ENCODE peak calls at places on chromosomes 3 and 15, in five cellular contexts. P is A549; B is endothelial cell; T is stimulated activated CD4-positive, alpha-beta T cell treated with anti-CD3 and anti-CD28 coated beads, Interleukin-2, amount 100 ng/mL, for 48 hours; Z is BE2C. U is an unnamed sample.

GRCh38 chr3:156449712-156450574 is 105.0 kb downstream of the SSR3 start:
- DNase-seq in B (peak), T (no peak), Z (peak), P (peak), U (peak)

GRCh38 chr15:60720084-60720483 is 241.1 kb upstream of the ICE2 start:
- DNase-seq in P (no peak), T (no peak), B (no peak), Z (no peak), U (no peak)

GRCh38 chr3:40116478-40117162 is 192.9 kb upstream of the EIF1B start:
- DNase-seq in B (no peak), P (no peak), T (no peak), Z (no peak), U (no peak)

GRCh38 chr3:119148493-119149180 is 2.7 kb downstream of the TEX55 start:
- DNase-seq in Z (no peak), B (no peak), P (no peak), T (no peak), U (no peak)

GRCh38 chr3:119819806-119820205 is 37.9 kb downstream of the NR1I2 start:
- DNase-seq in P (no peak), T (no peak), B (no peak), Z (no peak), U (no peak)

GRCh38 chr3:128170866-128171516 is 17.7 kb downstream of the EEFSEC start:
- DNase-seq in T (no peak), P (peak), Z (peak), B (peak), U (peak)

GRCh38 chr3:55893045-55893664 is 406.0 kb upstream of the WNT5A start:
- DNase-seq in Z (no peak), B (no peak), P (no peak), T (no peak), U (no peak)

GRCh38 chr3:129612350-129613204 is 6.1 kb upstream of the PLXND1 start:
- DNase-seq in P (peak), B (no peak), T (no peak), Z (no peak), U (no peak)

GRCh38 chr3:110164632-110165240 is 827.4 kb upstream of the DPPA4 start:
- DNase-seq in Z (no peak), P (no peak), T (no peak), B (no peak), U (no peak)

GRCh38 chr15:52102468-52102867 is 10.1 kb downstream of the BCL2L10 start:
- DNase-seq in P (no peak), Z (no peak), T (no peak), B (no peak), U (no peak)

GRCh38 chr15:65338823-65339222 is 34.3 kb downstream of the RNU5B-1 start:
- DNase-seq in Z (no peak), P (no peak), T (no peak), B (no peak), U (no peak)

GRCh38 chr3:56288258-56288657 is 180.0 kb downstream of the ERC2 start:
- DNase-seq in T (no peak), Z (no peak), B (no peak), P (no peak), U (no peak)

GRCh38 chr3:138461696-138462295 is 27.4 kb downstream of the ESYT3 start:
- DNase-seq in T (no peak), Z (no peak), P (no peak), B (no peak), U (no peak)

GRCh38 chr3:190432216-190432615 is 17.5 kb downstream of the TMEM207 start:
- DNase-seq in P (no peak), T (no peak), B (no peak), Z (no peak), U (peak)

GRCh38 chr15:47843124-47843663 is 125.9 kb downstream of the SEMA6D start:
- DNase-seq in T (no peak), P (no peak), Z (no peak), B (no peak), U (no peak)

GRCh38 chr3:106965286-106965685 is 412.0 kb upstream of the CCDC54 start:
- DNase-seq in T (no peak), B (no peak), Z (no peak), P (no peak), U (no peak)

GRCh38 chr3:110779581-110779980 is 292.0 kb upstream of the NECTIN3 start:
- DNase-seq in P (no peak), Z (no peak), B (no peak), T (no peak), U (no peak)

GRCh38 chr15:39403674-39404117 is 177.2 kb upstream of the THBS1 start:
- DNase-seq in B (no peak), Z (no peak), T (no peak), P (no peak), U (no peak)

GRCh38 chr3:54093849-54094248 is 28.5 kb upstream of the CACNA2D3 start:
- DNase-seq in T (no peak), Z (no peak), P (no peak), B (no peak), U (no peak)

GRCh38 chr3:23685484-23686258 is 120.1 kb upstream of the UBE2E1 start:
- DNase-seq in T (peak), Z (peak), P (peak), B (no peak), U (peak)

U was measured in A673.